ENCODE peak calls at places on chromosomes 2 and 18, in seven cellular contexts. T, Q, L, D, V, S and P are unnamed samples.

GRCh38 chr2:205405194-205405593 is 277.1 kb upstream of the NRP2 start:
- DNase-seq in D (no peak), V (no peak), S (no peak), T (no peak), Q (no peak), L (no peak), P (no peak)

GRCh38 chr2:234191819-234192407 is 141.4 kb downstream of the SPP2 start:
- DNase-seq in Q (peak), D (no peak), T (no peak), V (no peak), L (no peak), S (no peak), P (peak)

GRCh38 chr2:8837795-8838140 is 355 bp upstream of the KIDINS220 start:
- DNase-seq in D (no peak), T (no peak), Q (no peak), L (peak), S (no peak), V (no peak), P (no peak)

GRCh38 chr2:239302808-239303557 is 97.8 kb downstream of the HDAC4 start:
- DNase-seq in V (no peak), T (no peak), S (no peak), D (no peak), Q (no peak), L (no peak), P (no peak)

GRCh38 chr2:169091761-169092523 is 22.6 kb downstream of the DHRS9 start:
- DNase-seq in T (no peak), Q (peak), S (no peak), L (no peak), V (no peak), D (no peak), P (peak)

GRCh38 chr2:205439621-205440020 is 242.7 kb upstream of the NRP2 start:
- DNase-seq in L (no peak), V (no peak), Q (no peak), D (no peak), S (no peak), T (no peak), P (no peak)

GRCh38 chr2:204195498-204195897 is 258.9 kb downstream of the ICOS start:
- DNase-seq in V (no peak), L (no peak), D (no peak), Q (no peak), T (peak), S (no peak), P (no peak)

GRCh38 chr18:26646897-26647296 is 98.5 kb upstream of the KCTD1 start:
- DNase-seq in V (no peak), D (no peak), Q (no peak), T (no peak), S (no peak), L (no peak), P (no peak)

GRCh38 chr2:240964854-240965295 is 33.5 kb upstream of the SNED1 start:
- DNase-seq in Q (no peak), L (peak), T (no peak), S (no peak), D (no peak), V (no peak), P (no peak)

GRCh38 chr2:20203072-20203471 is 21.9 kb downstream of the SDC1 start:
- DNase-seq in D (no peak), S (no peak), T (no peak), V (no peak), L (no peak), Q (no peak), P (no peak)

GRCh38 chr18:48827321-48828200 is 123.2 kb downstream of the SMAD7 start:
- DNase-seq in L (peak), S (no peak), T (peak), V (no peak), D (no peak), Q (no peak), P (peak)

GRCh38 chr2:191748050-191748449 is 70.1 kb downstream of the NABP1 start:
- DNase-seq in D (no peak), V (no peak), L (no peak), T (no peak), S (no peak), Q (no peak), P (no peak)

GRCh38 chr2:189551808-189552207 is 28.8 kb downstream of the SLC40A1 start:
- DNase-seq in Q (no peak), V (no peak), D (no peak), L (no peak), S (no peak), T (no peak), P (no peak)

GRCh38 chr2:112137516-112138142 is 556 bp upstream of the FBLN7 start:
- DNase-seq in L (no peak), Q (no peak), V (no peak), T (no peak), S (no peak), D (peak), P (peak)

GRCh38 chr2:233997726-233998125 is 52.8 kb upstream of the SPP2 start:
- DNase-seq in V (no peak), D (no peak), S (no peak), Q (no peak), L (peak), T (no peak), P (no peak)

GRCh38 chr18:74283255-74283554 is 8.6 kb downstream of the CYB5A start:
- DNase-seq in L (no peak), V (no peak), T (no peak), S (no peak), D (no peak), Q (no peak), P (no peak)

GRCh38 chr2:16250886-16251285 is 310.5 kb downstream of the MYCN start:
- DNase-seq in V (no peak), Q (no peak), T (no peak), S (no peak), L (peak), D (no peak), P (no peak)

GRCh38 chr2:233349005-233349998 is 5.0 kb upstream of the DGKD start:
- DNase-seq in Q (no peak), S (no peak), D (peak), V (no peak), T (no peak), L (no peak), P (no peak)

GRCh38 chr2:39154944-39155343 is 34.1 kb upstream of the SOS1 start:
- DNase-seq in L (no peak), D (no peak), T (no peak), Q (no peak), S (no peak), V (no peak), P (no peak)

GRCh38 chr2:165601866-165602636 is 132.6 kb downstream of the CSRNP3 start:
- DNase-seq in D (no peak), L (no peak), V (no peak), T (no peak), S (no peak), Q (no peak), P (no peak)

GRCh38 chr2:1976112-1976511 is 231.8 kb upstream of the PXDN start:
- DNase-seq in S (no peak), V (no peak), L (no peak), D (no peak), T (no peak), Q (no peak), P (no peak)
- TF ChIP-seq JUND in S (no peak), V (no peak), L (no peak), D (no peak), T (no peak), Q (no peak), P (no peak)

GRCh38 chr2:138841459-138841858 is 61.3 kb upstream of the NXPH2 start:
- DNase-seq in V (no peak), L (no peak), D (no peak), T (no peak), S (no peak), Q (no peak), P (no peak)

GRCh38 chr2:138842341-138842740 is 62.2 kb upstream of the NXPH2 start:
- DNase-seq in V (no peak), S (no peak), D (no peak), L (no peak), T (no peak), Q (no peak), P (no peak)

GRCh38 chr2:138846216-138846821 is 66.1 kb upstream of the NXPH2 start:
- DNase-seq in V (no peak), T (peak), Q (peak), D (peak), L (no peak), S (peak), P (peak)
- TF ChIP-seq JUND in V (no peak), T (no peak), Q (no peak), D (no peak), L (no peak), S (no peak), P (no peak)

DNA sequence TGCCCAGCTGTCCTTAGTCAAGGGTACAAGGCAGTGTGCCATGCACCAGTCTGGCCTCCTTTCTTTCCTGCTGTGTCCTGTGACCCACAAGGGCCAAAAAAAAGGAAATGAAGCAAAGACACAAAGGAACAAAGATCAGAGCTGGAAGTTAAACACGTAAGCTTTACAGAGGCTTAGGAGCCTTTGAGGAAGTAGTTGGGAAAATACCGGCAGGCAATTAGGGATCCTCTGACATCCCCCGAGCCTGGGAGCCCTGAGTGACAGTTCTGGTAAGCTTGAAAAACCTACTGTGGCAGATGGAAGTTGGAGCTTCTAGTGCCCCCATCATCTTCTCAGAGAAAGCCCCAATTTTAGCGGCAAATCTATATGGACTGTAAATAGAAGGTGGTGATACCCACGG is 78.5 kb downstream of the SPRED2 start:
- DNase-seq in L (no peak), T (no peak), V (no peak), Q (no peak), D (no peak), S (no peak), P (no peak)
- TF ChIP-seq JUND in L (no peak), T (no peak), V (no peak), Q (no peak), D (no peak), S (no peak), P (no peak)

DNA sequence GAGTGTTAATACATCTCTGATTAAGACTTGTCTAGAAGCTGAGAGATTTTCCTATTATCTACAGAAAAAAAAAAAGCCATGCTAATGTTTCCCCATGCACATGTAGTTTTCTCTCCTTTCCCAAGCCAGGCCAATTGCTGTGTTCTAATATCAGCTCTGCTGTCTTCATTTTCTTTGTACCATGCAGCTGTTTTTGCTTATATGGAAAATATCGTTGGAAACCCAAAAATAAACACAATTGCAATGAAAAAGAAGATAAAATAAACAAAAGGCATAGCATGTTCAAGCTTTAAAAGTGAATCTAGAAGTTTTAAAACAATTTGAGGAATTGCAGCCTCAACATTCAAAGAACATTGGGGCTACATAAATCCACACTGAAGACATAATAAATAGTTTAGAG is 817.4 kb upstream of the ACVR2A start:
- DNase-seq in S (no peak), D (no peak), L (no peak), T (no peak), Q (no peak), V (no peak), P (no peak)
- TF ChIP-seq JUND in S (no peak), D (no peak), L (no peak), T (no peak), Q (no peak), V (no peak), P (no peak)

DNA sequence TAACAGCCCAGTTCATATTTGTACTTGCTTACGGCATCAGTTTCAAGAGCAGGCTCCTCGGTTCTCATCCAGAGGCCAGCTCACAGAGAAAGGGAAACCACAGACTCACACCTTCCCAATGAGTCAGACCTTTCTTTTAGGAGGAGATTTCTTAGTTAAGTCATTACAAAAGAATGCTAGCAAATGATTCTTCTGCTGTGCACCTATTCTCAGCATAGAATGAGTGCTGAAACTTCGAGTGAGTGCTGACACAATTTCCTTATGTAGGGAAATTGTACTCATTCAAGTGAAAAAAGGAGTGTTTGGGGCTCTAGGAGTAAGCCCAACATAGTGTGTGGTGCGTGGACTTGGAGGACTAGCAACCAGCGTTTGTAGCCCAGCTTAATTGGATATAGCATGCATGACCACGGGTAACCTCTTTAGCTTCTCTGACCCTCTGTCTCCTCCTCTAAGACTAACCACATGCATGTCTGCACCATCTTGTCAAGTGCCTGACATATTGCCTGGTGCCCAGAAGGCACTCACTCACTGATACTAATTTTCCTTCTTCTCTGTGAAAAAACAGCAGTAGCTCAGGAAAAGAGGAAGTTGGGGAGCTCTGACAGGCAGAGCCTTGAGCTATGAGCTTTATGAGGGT is 87.0 kb downstream of the ALPK2 start:
- DNase-seq in S (no peak), V (peak), D (peak), L (no peak), T (no peak), Q (peak), P (no peak)
- TF ChIP-seq JUND in S (no peak), V (no peak), D (no peak), L (no peak), T (peak), Q (peak), P (no peak)

GRCh38 chr2:197359859-197360258 is 49.3 kb upstream of the ANKRD44 start:
- DNase-seq in Q (no peak), S (no peak), L (no peak), T (no peak), D (no peak), V (no peak), P (no peak)

GRCh38 chr2:197357986-197358385 is 47.4 kb upstream of the ANKRD44 start:
- DNase-seq in V (no peak), S (no peak), Q (no peak), T (no peak), D (no peak), L (no peak), P (no peak)

GRCh38 chr2:197363998-197364397 is 53.4 kb upstream of the ANKRD44 start:
- DNase-seq in Q (no peak), L (no peak), D (no peak), S (no peak), T (no peak), V (no peak), P (no peak)

GRCh38 chr2:197358927-197359326 is 48.3 kb upstream of the ANKRD44 start:
- DNase-seq in S (no peak), L (no peak), V (no peak), T (no peak), D (no peak), Q (no peak), P (no peak)

DNA sequence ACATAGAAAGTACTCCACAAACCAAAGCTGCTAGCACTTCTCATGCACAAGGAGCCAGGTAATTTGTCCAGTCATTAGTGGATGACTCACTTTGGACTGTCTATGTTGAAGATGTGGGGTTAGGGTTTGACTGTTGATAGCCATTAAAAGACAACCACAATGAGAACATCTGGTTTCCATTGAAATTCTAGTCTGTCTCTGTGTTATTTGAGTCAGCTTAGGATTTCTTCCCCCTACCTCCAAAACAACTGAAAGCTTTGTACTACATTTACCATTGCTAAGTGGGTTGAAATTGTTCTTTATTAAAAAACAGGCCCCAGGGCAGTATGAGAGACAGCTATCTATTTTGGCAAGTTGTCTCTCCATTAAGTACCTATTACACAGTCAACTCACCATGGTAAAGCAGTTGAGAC is 50.2 kb upstream of the ANKRD44 start:
- DNase-seq in L (no peak), V (no peak), T (peak), Q (no peak), S (no peak), D (no peak), P (no peak)
- TF ChIP-seq JUND in L (no peak), V (no peak), T (peak), Q (no peak), S (no peak), D (no peak), P (no peak)

GRCh38 chr2:172613035-172613434 is 57.1 kb downstream of the PDK1 start:
- DNase-seq in D (no peak), T (peak), V (no peak), Q (no peak), L (no peak), S (no peak), P (no peak)

GRCh38 chr2:172609488-172609887 is 53.6 kb downstream of the PDK1 start:
- DNase-seq in S (no peak), T (no peak), V (no peak), Q (no peak), L (no peak), D (no peak), P (no peak)

GRCh38 chr2:172606285-172606684 is 50.4 kb downstream of the PDK1 start:
- DNase-seq in Q (no peak), T (no peak), S (no peak), L (no peak), D (no peak), V (no peak), P (no peak)

GRCh38 chr2:172607379-172607928 is 51.6 kb downstream of the PDK1 start:
- DNase-seq in L (no peak), Q (no peak), V (no peak), D (no peak), S (no peak), T (no peak), P (no peak)
- TF ChIP-seq JUND in L (no peak), Q (no peak), V (no peak), D (no peak), S (no peak), T (no peak), P (no peak)